ENCODE peak calls at places on chromosomes 16 and 17, in five cellular contexts. X is fibroblast of lung, B is heart left ventricle, P is PC-3, Y is adipocyte. E is an unnamed sample.

GRCh38 chr16:3141781-3142311 is 7.0 kb downstream of the ZNF213 start:
- DNase-seq in Y (no peak), B (no peak), P (no peak), X (no peak), E (no peak)

GRCh38 chr16:89981414-89981813 is 32.9 kb downstream of the DEF8 start:
- DNase-seq in X (no peak), B (no peak), P (no peak), Y (no peak), E (no peak)

GRCh38 chr17:48162946-48163506 is 55.5 kb downstream of the SNX11 start:
- DNase-seq in Y (no peak), X (peak; percentile 10), P (peak; percentile 26), B (no peak), E (no peak)

GRCh38 chr16:67862623-67863583 is 9.9 kb upstream of the EDC4 start:
- DNase-seq in X (peak; percentile 68), B (peak; percentile 85), P (no peak), Y (peak; percentile 19), E (peak; percentile 90)

GRCh38 chr16:19218581-19218980 is 50.5 kb downstream of the SYT17 start:
- DNase-seq in B (no peak), X (no peak), P (no peak), Y (no peak), E (no peak)

GRCh38 chr17:61174310-61174709 is 225.3 kb upstream of the TBX2 start:
- DNase-seq in B (no peak), X (no peak), P (no peak), Y (no peak), E (no peak)

GRCh38 chr16:53417011-53417410 is 17.3 kb upstream of the RBL2 start:
- DNase-seq in B (no peak), P (no peak), X (peak; percentile 27), Y (peak; percentile 76), E (no peak)

GRCh38 chr17:77049440-77049839 is 91.3 kb upstream of the SEC14L1 start:
- DNase-seq in P (no peak), B (no peak), X (peak; percentile 25), Y (no peak), E (no peak)

GRCh38 chr16:22417019-22417418 is 42.6 kb upstream of the CDR2 start:
- DNase-seq in Y (no peak), P (no peak), B (no peak), X (no peak), E (no peak)

GRCh38 chr17:17729620-17730249 is 48.5 kb downstream of the RAI1 start:
- DNase-seq in Y (no peak), B (no peak), X (no peak), P (peak; percentile 76), E (peak; percentile 27)

GRCh38 chr16:85172465-85173071 is 60.3 kb upstream of the CIBAR2 start:
- DNase-seq in X (peak; percentile 41), Y (peak; percentile 72), B (peak; percentile 59), P (peak; percentile 69), E (no peak)

GRCh38 chr17:1730345-1731193 is 6.1 kb downstream of the WDR81 start:
- DNase-seq in X (peak; percentile 70), P (no peak), B (peak; percentile 87), Y (no peak), E (peak; percentile 89)

GRCh38 chr16:53281859-53282258 is 152.4 kb upstream of the RBL2 start:
- DNase-seq in B (no peak), Y (no peak), X (no peak), P (no peak), E (no peak)

GRCh38 chr16:89375021-89375420 is 115.3 kb downstream of the ANKRD11 start:
- DNase-seq in P (peak; percentile 34), X (no peak), B (no peak), Y (no peak), E (peak; percentile 32)

GRCh38 chr17:14316131-14316854 is 15.4 kb downstream of the HS3ST3B1 start:
- DNase-seq in B (no peak), P (no peak), Y (no peak), X (no peak), E (no peak)

GRCh38 chr17:48498168-48498840 is 32.5 kb downstream of the HOXB1 start:
- DNase-seq in P (peak; percentile 93), X (no peak), Y (no peak), B (no peak), E (no peak)

GRCh38 chr16:70529051-70529777 is 5.6 kb downstream of the SF3B3 start:
- DNase-seq in Y (peak; percentile 89), X (peak; percentile 64), B (no peak), P (peak; percentile 66), E (no peak)

GRCh38 chr17:57832299-57832698 is 17.5 kb downstream of the MRPS23 start:
- DNase-seq in Y (no peak), B (no peak), P (no peak), X (no peak), E (no peak)

GRCh38 chr17:57835333-57835900 is 14.4 kb downstream of the MRPS23 start:
- DNase-seq in Y (no peak), P (no peak), X (no peak), B (no peak), E (no peak)

GRCh38 chr17:57832711-57833596 is 16.9 kb downstream of the MRPS23 start:
- DNase-seq in X (peak; percentile 63), B (peak; percentile 64), Y (peak; percentile 93), P (peak; percentile 80), E (peak; percentile 74)

GRCh38 chr17:57834146-57834741 is 15.6 kb downstream of the MRPS23 start:
- DNase-seq in P (peak; percentile 96), B (no peak), Y (no peak), X (peak; percentile 34), E (peak; percentile 51)

GRCh38 chr17:57833597-57833939 is 16.3 kb downstream of the MRPS23 start:
- DNase-seq in X (no peak), Y (no peak), P (no peak), B (no peak), E (no peak)
- H3K4me3 ChIP-seq in X (no peak overlapping the region), Y (peak overlapping the region; percentile 79), P (no peak overlapping the region), B (no peak overlapping the region), E (peak overlapping the region; percentile 48)

GRCh38 chr17:74355065-74355464 is 6.6 kb downstream of the BTBD17 start:
- DNase-seq in B (no peak), P (no peak), X (no peak), Y (no peak), E (no peak)

GRCh38 chr17:74354561-74354960 is 7.1 kb downstream of the BTBD17 start:
- DNase-seq in B (no peak), X (no peak), P (no peak), Y (no peak), E (no peak)

GRCh38 chr17:74357466-74357809 is 4.2 kb downstream of the BTBD17 start:
- DNase-seq in Y (no peak), B (no peak), X (no peak), P (no peak), E (no peak)

GRCh38 chr17:74358696-74359095 is 3.0 kb downstream of the BTBD17 start:
- DNase-seq in X (no peak), B (no peak), P (no peak), Y (no peak), E (no peak)

GRCh38 chr17:74356640-74357465 is 4.8 kb downstream of the BTBD17 start:
- DNase-seq in B (no peak), P (peak; percentile 29), Y (no peak), X (no peak), E (no peak)
- H3K27me3 ChIP-seq in B (peaks cover 82% of the 10 kb centered on the region), P (peaks cover 87% of the 10 kb centered on the region), Y (peaks cover 75% of the 10 kb centered on the region), X (no peaks in the 10 kb centered on the region), E (no peaks in the 10 kb centered on the region)

GRCh38 chr17:55609737-55610201 is 98.5 kb upstream of the SMIM36 start:
- DNase-seq in X (peak; percentile 74), B (no peak), P (peak; percentile 14), Y (peak; percentile 16), E (no peak)
- H3K4me1 ChIP-seq in X (peaks cover 13% of the 10 kb centered on the region), B (peaks cover 5% of the 10 kb centered on the region), P (peaks cover 22% of the 10 kb centered on the region), Y (peaks cover 51% of the 10 kb centered on the region), E (peaks cover 3% of the 10 kb centered on the region)

DNA sequence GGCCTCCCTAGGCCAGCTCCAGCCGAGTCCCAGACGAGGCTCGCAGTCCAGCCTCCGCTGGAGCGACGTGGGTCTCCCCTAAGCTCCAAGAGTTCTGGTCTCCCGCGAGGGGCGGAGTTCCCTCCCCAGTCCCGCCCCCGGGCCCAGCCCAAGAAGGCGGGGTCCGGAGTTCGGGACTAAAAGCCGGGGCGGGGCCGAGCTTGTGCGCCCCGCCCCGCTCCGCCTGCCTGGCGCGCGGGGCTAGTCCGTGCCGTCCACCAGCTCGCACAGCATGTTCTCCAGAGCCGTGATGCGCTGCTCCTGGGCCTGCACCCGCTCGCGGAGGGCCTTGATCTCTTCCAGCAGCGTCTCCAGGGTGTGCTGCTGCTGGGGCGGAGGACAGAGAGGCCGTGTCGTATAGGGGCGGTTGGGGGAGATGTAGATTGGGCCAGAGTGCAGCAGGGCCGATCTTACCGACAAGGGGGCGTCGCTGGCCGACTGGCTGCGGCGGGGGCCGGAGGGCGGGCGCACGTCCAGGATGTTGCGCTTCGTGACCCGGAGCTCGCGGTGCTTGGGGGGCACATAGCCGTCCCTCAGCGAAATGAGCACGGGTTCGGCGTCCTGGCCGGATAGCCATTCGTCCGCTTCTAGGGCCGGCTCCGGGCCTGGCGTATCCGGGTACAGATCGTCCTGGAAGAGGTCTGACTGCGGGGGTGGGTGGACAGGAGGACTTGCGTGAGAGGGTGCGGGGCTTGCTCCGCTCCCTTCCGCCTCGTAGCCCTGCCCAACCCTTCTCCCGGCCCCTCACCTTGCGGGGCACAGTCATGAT is 7.0 kb downstream of the CORO6 start:
- DNase-seq in B (peak; percentile 87), X (peak; percentile 79), P (peak; percentile 76), Y (peak; percentile 97), E (peak; percentile 94)
- H3K4me3 ChIP-seq in B (peak overlapping the region; percentile 40), X (no peak overlapping the region), P (peak overlapping the region; percentile 65), Y (peak overlapping the region; percentile 53), E (peak overlapping the region; percentile 5)

DNA sequence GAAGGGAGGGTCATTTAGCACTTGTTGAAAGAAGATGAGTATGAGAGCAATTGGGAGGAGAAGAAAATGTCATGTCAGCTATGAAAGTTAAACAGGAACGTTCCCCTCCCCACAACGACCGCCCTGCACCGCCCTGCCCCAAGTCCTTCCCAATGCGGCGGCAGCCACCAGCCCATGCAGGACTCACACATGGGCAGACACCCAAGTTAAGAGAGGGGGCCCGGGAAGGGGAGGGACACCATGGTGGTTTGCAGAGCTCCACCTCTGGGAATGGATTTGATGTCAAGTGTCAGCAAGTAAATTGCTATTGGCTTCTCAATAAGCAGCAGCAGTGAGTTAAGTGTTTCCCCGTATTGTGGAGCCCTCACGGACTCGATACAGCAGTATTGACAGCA is 22.8 kb downstream of the ZFHX3 start:
- DNase-seq in P (no peak), B (no peak), X (no peak), Y (no peak), E (peak; percentile 63)
- H3K27me3 ChIP-seq in P (no peaks in the 10 kb centered on the region), B (no peaks in the 10 kb centered on the region), X (no peaks in the 10 kb centered on the region), Y (no peaks in the 10 kb centered on the region), E (no peaks in the 10 kb centered on the region)

GRCh38 chr17:74430385-74430705 is 1.5 kb upstream of the GPRC5C start:
- DNase-seq in X (no peak), P (no peak), Y (no peak), B (no peak), E (no peak)
- H3K4me1 ChIP-seq in X (no peaks in the 10 kb centered on the region), P (peaks cover 54% of the 10 kb centered on the region), Y (peaks cover 16% of the 10 kb centered on the region), B (peaks cover 31% of the 10 kb centered on the region), E (peaks cover 7% of the 10 kb centered on the region)